ENCODE peak calls at places on chromosomes 12 and 14, in five cellular contexts. One of them, this sample, is unnamed.

GRCh38 chr12:2960432-2960956 is 1.3 kb downstream of the TEAD4 start:
- DNase-seq in prostate gland: no peak
- DNase-seq in transverse colon: no peak
- DNase-seq in HCT116: no peak
- DNase-seq in GM23338: no peak
- DNase-seq in this sample: peak

GRCh38 chr12:109844983-109845841 is 12.0 kb upstream of the TRPV4 start:
- DNase-seq in GM23338: peak
- DNase-seq in transverse colon: peak
- DNase-seq in HCT116: peak
- DNase-seq in prostate gland: peak
- DNase-seq in this sample: peak

GRCh38 chr12:110661337-110661972 is 27.5 kb downstream of the HVCN1 start:
- DNase-seq in GM23338: no peak
- DNase-seq in prostate gland: no peak
- DNase-seq in HCT116: no peak
- DNase-seq in transverse colon: peak
- DNase-seq in this sample: no peak

GRCh38 chr14:89372156-89372555 is 44.9 kb downstream of the FOXN3 start:
- DNase-seq in transverse colon: no peak
- DNase-seq in HCT116: no peak
- DNase-seq in GM23338: no peak
- DNase-seq in prostate gland: no peak
- DNase-seq in this sample: no peak

GRCh38 chr12:7989827-7990491 is 42.6 kb upstream of the FOXJ2 start:
- DNase-seq in prostate gland: no peak
- DNase-seq in transverse colon: peak
- DNase-seq in GM23338: no peak
- DNase-seq in HCT116: no peak
- DNase-seq in this sample: peak

GRCh38 chr14:50527970-50528369 is 4.4 kb downstream of the MAP4K5 start:
- DNase-seq in HCT116: no peak
- DNase-seq in transverse colon: no peak
- DNase-seq in GM23338: no peak
- DNase-seq in prostate gland: no peak
- DNase-seq in this sample: peak

GRCh38 chr12:122473543-122474323 is 27.0 kb downstream of the ZCCHC8 start:
- DNase-seq in transverse colon: no peak
- DNase-seq in prostate gland: no peak
- DNase-seq in HCT116: no peak
- DNase-seq in GM23338: no peak
- DNase-seq in this sample: no peak

GRCh38 chr12:63294327-63294632 is 143.3 kb upstream of the AVPR1A start:
- DNase-seq in prostate gland: no peak
- DNase-seq in transverse colon: no peak
- DNase-seq in HCT116: peak
- DNase-seq in GM23338: no peak
- DNase-seq in this sample: peak

GRCh38 chr12:34395056-34396005 is 373.0 kb downstream of the ALG10 start:
- DNase-seq in transverse colon: peak
- DNase-seq in prostate gland: no peak
- DNase-seq in GM23338: no peak
- DNase-seq in HCT116: no peak
- DNase-seq in this sample: no peak

GRCh38 chr12:102948941-102949352 is 8.5 kb upstream of the ASCL1 start:
- DNase-seq in transverse colon: peak
- DNase-seq in HCT116: peak
- DNase-seq in prostate gland: no peak
- DNase-seq in GM23338: peak
- DNase-seq in this sample: peak

GRCh38 chr12:19261773-19262172 is 132.2 kb downstream of the PLEKHA5 start:
- DNase-seq in prostate gland: no peak
- DNase-seq in transverse colon: no peak
- DNase-seq in GM23338: no peak
- DNase-seq in HCT116: no peak
- DNase-seq in this sample: no peak

GRCh38 chr14:93114068-93114710 is 1.5 kb downstream of the ITPK1 start:
- DNase-seq in prostate gland: no peak
- DNase-seq in transverse colon: no peak
- DNase-seq in HCT116: no peak
- DNase-seq in GM23338: peak
- DNase-seq in this sample: peak

GRCh38 chr12:99824900-99825562 is 159.7 kb downstream of the ANKS1B start:
- DNase-seq in HCT116: no peak
- DNase-seq in GM23338: no peak
- DNase-seq in transverse colon: no peak
- DNase-seq in prostate gland: peak
- DNase-seq in this sample: no peak

GRCh38 chr14:90721619-90722305 is 94.5 kb downstream of the TTC7B start:
- DNase-seq in transverse colon: no peak
- DNase-seq in HCT116: peak
- DNase-seq in prostate gland: no peak
- DNase-seq in GM23338: no peak
- DNase-seq in this sample: no peak

GRCh38 chr14:49203676-49204075 is 382.5 kb downstream of the RPS29 start:
- DNase-seq in GM23338: no peak
- DNase-seq in HCT116: no peak
- DNase-seq in transverse colon: no peak
- DNase-seq in prostate gland: no peak
- DNase-seq in this sample: no peak

GRCh38 chr12:27549801-27550652 is 26.0 kb downstream of the PPFIBP1 start:
- DNase-seq in GM23338: peak
- DNase-seq in HCT116: peak
- DNase-seq in prostate gland: peak
- DNase-seq in transverse colon: peak
- DNase-seq in this sample: peak

GRCh38 chr12:132006056-132006680 is 56.4 kb downstream of the EP400 start:
- DNase-seq in prostate gland: no peak
- DNase-seq in GM23338: no peak
- DNase-seq in HCT116: no peak
- DNase-seq in transverse colon: no peak
- DNase-seq in this sample: no peak

GRCh38 chr14:65169351-65169750 is 67.0 kb upstream of the MAX start:
- DNase-seq in HCT116: no peak
- DNase-seq in prostate gland: no peak
- DNase-seq in transverse colon: no peak
- DNase-seq in GM23338: no peak
- DNase-seq in this sample: no peak

GRCh38 chr12:16163891-16164290 is 113.6 kb downstream of the SLC15A5 start:
- DNase-seq in GM23338: no peak
- DNase-seq in HCT116: no peak
- DNase-seq in transverse colon: no peak
- DNase-seq in prostate gland: no peak
- DNase-seq in this sample: no peak

GRCh38 chr12:26271889-26272492 is 76.6 kb downstream of the SSPN start:
- DNase-seq in GM23338: no peak
- DNase-seq in HCT116: no peak
- DNase-seq in prostate gland: peak
- DNase-seq in transverse colon: peak
- DNase-seq in this sample: peak

GRCh38 chr14:83473846-83474245 is 1940.2 kb upstream of the SEL1L start:
- DNase-seq in transverse colon: no peak
- DNase-seq in prostate gland: no peak
- DNase-seq in HCT116: no peak
- DNase-seq in GM23338: no peak
- DNase-seq in this sample: peak

GRCh38 chr14:67646136-67646535 is 26.4 kb downstream of the ARG2 start:
- DNase-seq in GM23338: no peak
- DNase-seq in HCT116: no peak
- DNase-seq in transverse colon: no peak
- DNase-seq in prostate gland: no peak
- DNase-seq in this sample: no peak

GRCh38 chr14:24442240-24443052 is at the start of gene SDR39U1:
- DNase-seq in GM23338: peak
- DNase-seq in prostate gland: peak
- DNase-seq in HCT116: peak
- DNase-seq in transverse colon: peak
- DNase-seq in this sample: peak

GRCh38 chr12:125983094-125983783 is 918.0 kb downstream of the AACS start:
- DNase-seq in HCT116: no peak
- DNase-seq in prostate gland: peak
- DNase-seq in transverse colon: peak
- DNase-seq in GM23338: peak
- DNase-seq in this sample: no peak

GRCh38 chr12:125981610-125982253 is 916.5 kb downstream of the AACS start:
- DNase-seq in GM23338: no peak
- DNase-seq in prostate gland: peak
- DNase-seq in transverse colon: no peak
- DNase-seq in HCT116: no peak
- DNase-seq in this sample: no peak

GRCh38 chr12:125988545-125988944 is 923.3 kb downstream of the AACS start:
- DNase-seq in transverse colon: no peak
- DNase-seq in prostate gland: no peak
- DNase-seq in GM23338: no peak
- DNase-seq in HCT116: no peak
- DNase-seq in this sample: no peak

GRCh38 chr12:125989716-125990115 is 924.5 kb downstream of the AACS start:
- DNase-seq in prostate gland: no peak
- DNase-seq in HCT116: no peak
- DNase-seq in GM23338: no peak
- DNase-seq in transverse colon: no peak
- DNase-seq in this sample: no peak

DNA sequence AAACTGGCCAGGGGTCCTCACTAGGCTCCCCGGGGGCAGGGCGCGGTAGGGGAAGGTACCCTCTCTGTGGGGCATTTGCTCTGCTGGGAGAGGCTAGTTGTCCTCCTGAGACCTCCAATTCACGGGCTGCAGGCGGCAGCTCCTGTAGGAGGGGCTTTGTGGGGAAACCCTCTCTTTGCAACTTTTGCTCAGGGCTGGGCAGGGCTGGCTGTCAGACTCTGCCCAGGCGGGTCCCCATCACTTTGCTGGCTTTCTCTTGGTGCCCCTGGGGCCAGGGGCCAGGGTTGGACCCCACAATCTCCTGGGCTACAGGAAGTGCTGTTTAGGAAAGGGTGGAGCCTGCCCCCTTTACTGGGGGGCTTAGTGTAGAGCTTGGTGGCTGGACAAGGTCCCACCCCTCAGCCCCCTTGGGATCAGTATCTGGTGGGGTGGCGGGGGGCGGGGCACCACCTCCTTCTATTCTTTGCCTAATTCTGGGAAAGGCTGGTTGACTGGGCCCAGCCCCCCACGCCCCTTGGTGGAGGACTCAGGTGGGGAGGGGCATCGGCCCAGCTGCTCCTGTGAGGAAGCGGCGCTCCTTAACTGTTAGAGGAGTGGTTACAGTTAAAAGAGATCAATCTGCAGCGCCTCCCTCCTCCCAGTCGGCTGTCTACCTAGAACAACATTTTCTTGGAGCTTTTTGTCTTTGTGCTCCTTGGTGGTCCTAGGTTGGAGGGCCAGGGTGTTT is 918.7 kb downstream of the AACS start:
- DNase-seq in prostate gland: peak
- DNase-seq in HCT116: no peak
- DNase-seq in GM23338: peak
- DNase-seq in transverse colon: no peak
- DNase-seq in this sample: no peak
- H3K4me3 ChIP-seq in prostate gland: peak
- H3K4me3 ChIP-seq in HCT116: no peak
- H3K4me3 ChIP-seq in GM23338: peak
- H3K4me3 ChIP-seq in transverse colon: peak
- H3K4me3 ChIP-seq in this sample: no peak

DNA sequence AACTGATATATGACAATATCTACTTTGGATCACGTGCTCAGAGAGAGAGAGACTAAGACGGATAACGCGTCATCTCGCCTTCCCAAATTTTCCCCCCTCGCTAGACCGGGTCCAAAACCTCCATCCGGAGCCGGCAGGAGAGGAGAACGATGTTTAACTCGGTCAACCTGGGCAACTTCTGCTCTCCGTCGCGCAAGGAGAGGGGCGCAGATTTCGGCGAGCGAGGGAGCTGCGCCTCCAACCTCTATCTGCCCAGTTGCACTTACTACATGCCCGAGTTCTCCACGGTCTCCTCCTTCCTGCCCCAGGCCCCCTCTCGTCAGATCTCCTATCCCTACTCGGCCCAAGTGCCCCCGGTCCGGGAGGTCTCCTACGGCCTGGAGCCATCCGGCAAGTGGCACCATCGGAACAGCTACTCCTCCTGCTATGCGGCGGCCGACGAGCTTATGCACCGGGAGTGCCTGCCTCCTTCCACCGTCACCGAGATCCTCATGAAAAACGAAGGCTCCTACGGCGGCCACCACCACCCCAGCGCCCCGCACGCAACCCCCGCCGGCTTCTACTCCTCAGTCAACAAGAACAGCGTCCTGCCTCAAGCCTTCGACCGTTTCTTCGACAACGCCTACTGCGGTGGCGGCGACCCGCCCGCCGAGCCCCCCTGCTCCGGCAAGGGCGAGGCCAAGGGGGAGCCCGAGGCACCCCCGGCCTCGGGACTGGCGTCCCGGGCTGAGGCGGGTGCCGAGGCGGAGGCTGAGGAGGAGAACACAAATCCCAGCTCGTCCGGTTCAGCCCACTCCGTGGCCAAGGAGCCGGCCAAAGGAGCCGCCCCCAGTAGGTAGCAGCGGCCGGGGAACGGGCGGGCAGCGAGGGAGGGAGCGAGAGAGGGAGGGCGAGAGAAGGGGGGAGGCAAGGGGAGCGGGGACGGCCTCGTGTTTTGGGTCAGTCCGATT is at the start of gene HOXC11:
- DNase-seq in GM23338: peak
- DNase-seq in transverse colon: no peak
- DNase-seq in HCT116: no peak
- DNase-seq in prostate gland: no peak
- DNase-seq in this sample: no peak
- TF ChIP-seq POLR2AphosphoS5 in GM23338: no peak
- TF ChIP-seq POLR2AphosphoS5 in transverse colon: no peak
- TF ChIP-seq POLR2AphosphoS5 in HCT116: peak
- TF ChIP-seq POLR2AphosphoS5 in prostate gland: no peak
- TF ChIP-seq POLR2AphosphoS5 in this sample: no peak

DNA sequence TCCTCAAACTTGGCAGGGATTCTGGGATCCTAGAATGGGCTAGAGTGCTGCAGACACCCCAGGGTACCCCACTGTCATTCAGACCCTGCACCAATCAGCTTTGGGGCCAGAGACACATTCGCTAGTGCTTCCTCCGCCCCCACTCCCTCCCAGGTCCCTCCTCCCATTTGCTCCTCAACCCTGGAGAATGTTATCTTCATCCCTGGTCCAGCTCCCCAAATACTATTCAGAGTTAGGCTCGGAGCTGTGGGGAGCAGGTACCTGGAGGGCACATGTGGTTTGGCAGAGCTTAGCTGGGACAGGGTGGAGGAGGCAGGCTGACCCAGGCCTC is 19.4 kb downstream of the VSX2 start:
- DNase-seq in prostate gland: no peak
- DNase-seq in HCT116: no peak
- DNase-seq in GM23338: peak
- DNase-seq in transverse colon: no peak
- DNase-seq in this sample: no peak
- H3K4me3 ChIP-seq in prostate gland: no peak
- H3K4me3 ChIP-seq in HCT116: no peak
- H3K4me3 ChIP-seq in GM23338: peak
- H3K4me3 ChIP-seq in transverse colon: no peak
- H3K4me3 ChIP-seq in this sample: no peak

GRCh38 chr12:20798561-20798960 is 11.9 kb upstream of the SLCO1B3 start:
- DNase-seq in prostate gland: peak
- DNase-seq in GM23338: peak
- DNase-seq in transverse colon: no peak
- DNase-seq in HCT116: peak
- DNase-seq in this sample: peak
- TF ChIP-seq POLR2AphosphoS5 in prostate gland: no peak
- TF ChIP-seq POLR2AphosphoS5 in GM23338: no peak
- TF ChIP-seq POLR2AphosphoS5 in transverse colon: no peak
- TF ChIP-seq POLR2AphosphoS5 in HCT116: no peak
- TF ChIP-seq POLR2AphosphoS5 in this sample: no peak

This sample was measured in endothelial cell of umbilical vein.